ENCODE peak calls at places on chromosomes 1 and 21, in six cellular contexts. B is T-helper 17 cell; V is NCI-H1417 treated with DMSO at 0.1 percent for 48 hours; A is NCI-H226; T is GM13977; O is activated CD8-positive, alpha-beta memory T cell treated with anti-CD3 and anti-CD28 coated beads, Interleukin-2, amount 50 U/mL, for 48 hours. C is an unnamed sample.

GRCh38 chr1:184836081-184836480 is 81.4 kb upstream of the EDEM3 start:
- DNase-seq in B (no peak), V (no peak), A (no peak), T (no peak), O (no peak), C (no peak)

GRCh38 chr1:54413295-54413694 is 7.1 kb upstream of the SSBP3 start:
- DNase-seq in B (no peak), V (no peak), A (no peak), T (no peak), O (no peak), C (peak; percentile 18)

GRCh38 chr1:93344886-93345632 is 648 bp upstream of the DR1 start:
- DNase-seq in B (no peak), V (no peak), A (no peak), T (no peak), O (no peak), C (no peak)

GRCh38 chr21:33948096-33948950 is 32.7 kb upstream of the ATP5PO start:
- DNase-seq in B (peak; percentile 50), V (peak; percentile 81), A (peak; percentile 74), T (peak; percentile 44), O (peak; percentile 86), C (peak; percentile 96)

GRCh38 chr1:245156736-245157505 is 2.1 kb downstream of the KIF26B start:
- DNase-seq in B (no peak), V (no peak), A (no peak), T (peak; percentile 35), O (peak; percentile 52), C (peak; percentile 13)

GRCh38 chr1:81477704-81478103 is 323.0 kb upstream of the ADGRL2 start:
- DNase-seq in B (no peak), V (no peak), A (no peak), T (no peak), O (no peak), C (no peak)

GRCh38 chr1:9384751-9385245 is 92.1 kb downstream of the SPSB1 start:
- DNase-seq in B (no peak), V (no peak), A (no peak), T (no peak), O (no peak), C (no peak)

GRCh38 chr1:45868861-45869260 is 65.4 kb downstream of the MAST2 start:
- DNase-seq in B (no peak), V (no peak), A (no peak), T (no peak), O (no peak), C (no peak)

GRCh38 chr1:184563308-184563707 is 176.5 kb downstream of the C1orf21 start:
- DNase-seq in B (no peak), V (no peak), A (no peak), T (no peak), O (no peak), C (peak; percentile 41)

GRCh38 chr21:32392299-32392879 is 423 bp downstream of the URB1 start:
- DNase-seq in B (no peak), V (no peak), A (no peak), T (no peak), O (peak; percentile 63), C (peak; percentile 32)

GRCh38 chr1:67645495-67646144 is 39.4 kb upstream of the GADD45A start:
- DNase-seq in B (no peak), V (no peak), A (no peak), T (no peak), O (no peak), C (no peak)

GRCh38 chr1:163315773-163316374 is 5.9 kb upstream of the NUF2 start:
- DNase-seq in B (peak; percentile 17), V (no peak), A (no peak), T (peak; percentile 13), O (no peak), C (peak; percentile 53)

GRCh38 chr1:41325801-41326200 is 35.4 kb upstream of the FOXO6 start:
- DNase-seq in B (no peak), V (no peak), A (peak; percentile 41), T (no peak), O (peak; percentile 7), C (no peak)

GRCh38 chr1:17802164-17802563 is 47.0 kb downstream of the ACTL8 start:
- DNase-seq in B (no peak), V (no peak), A (peak; percentile 50), T (no peak), O (no peak), C (no peak)

GRCh38 chr1:241939798-241940197 is 17.8 kb upstream of the BECN2 start:
- DNase-seq in B (no peak), V (no peak), A (no peak), T (no peak), O (no peak), C (no peak)

GRCh38 chr1:101185421-101185820 is 51.4 kb upstream of the S1PR1 start:
- DNase-seq in B (no peak), V (no peak), A (peak; percentile 70), T (no peak), O (no peak), C (no peak)

GRCh38 chr1:117244306-117244705 is 33.6 kb upstream of the VTCN1 start:
- DNase-seq in B (no peak), V (no peak), A (no peak), T (no peak), O (no peak), C (no peak)

GRCh38 chr1:17045623-17046022 is 8.2 kb downstream of the SDHB start:
- DNase-seq in B (no peak), V (no peak), A (no peak), T (no peak), O (no peak), C (no peak)

GRCh38 chr1:7575041-7575400 is 196.1 kb upstream of the VAMP3 start:
- DNase-seq in B (no peak), V (no peak), A (no peak), T (no peak), O (no peak), C (no peak)

GRCh38 chr1:29180497-29181412 is 945 bp downstream of the SRSF4 start:
- DNase-seq in B (no peak), V (no peak), A (peak; percentile 8), T (peak; percentile 46), O (no peak), C (peak; percentile 47)

GRCh38 chr1:160377585-160378206 is 10.8 kb downstream of the NHLH1 start:
- DNase-seq in B (no peak), V (no peak), A (peak; percentile 34), T (no peak), O (no peak), C (no peak)

C was measured in GM12865.